ENCODE peak calls at places on chromosomes 7 and 10, in ten cellular contexts. J is cardiac muscle cell, X is K562, A is coronary artery, M is fibroblast of lung, Z is AG09309, C is cardiac fibroblast, U is NB4, R is PC-9, T is heart left ventricle. E is an unnamed sample.

GRCh38 chr10:118373786-118374185 is 31.7 kb upstream of the FAM204A start:
- DNase-seq in J (no peak), X (no peak), A (no peak), M (peak; percentile 24), Z (peak; percentile 42), C (peak; percentile 73), U (no peak), R (peak; percentile 69), T (no peak), E (no peak)

GRCh38 chr10:5587151-5588079 is 62.7 kb downstream of the CALML3 start:
- DNase-seq in J (no peak), X (no peak), A (no peak), M (no peak), Z (no peak), C (no peak), U (no peak), R (no peak), T (peak; percentile 63), E (peak; percentile 51)

GRCh38 chr10:88810196-88810961 is 7.8 kb downstream of the LIPM start:
- DNase-seq in J (peak; percentile 69), X (peak; percentile 5), A (no peak), M (peak; percentile 76), Z (peak; percentile 49), C (peak; percentile 85), U (peak; percentile 68), R (peak; percentile 60), T (no peak), E (no peak)

GRCh38 chr10:71161429-71161828 is 50.9 kb upstream of the UNC5B start:
- DNase-seq in J (no peak), X (no peak), A (no peak), M (no peak), Z (no peak), C (peak; percentile 12), U (peak; percentile 59), R (peak; percentile 86), T (no peak), E (no peak)

GRCh38 chr7:49852619-49853462 is 79.4 kb downstream of the VWC2 start:
- DNase-seq in J (peak; percentile 76), X (peak; percentile 23), A (no peak), M (peak; percentile 2), Z (peak; percentile 8), C (peak; percentile 64), U (peak; percentile 78), R (peak; percentile 54), T (no peak), E (peak; percentile 31)

GRCh38 chr7:47428052-47428779 is 153.7 kb downstream of the TNS3 start:
- DNase-seq in J (no peak), X (no peak), A (peak; percentile 50), M (no peak), Z (no peak), C (peak; percentile 47), U (no peak), R (no peak), T (no peak), E (no peak)

GRCh38 chr10:113558336-113558735 is 5.5 kb downstream of the HABP2 start:
- DNase-seq in J (no peak), X (no peak), A (no peak), M (no peak), Z (no peak), C (no peak), U (no peak), R (no peak), T (no peak), E (no peak)

GRCh38 chr7:30770936-30771858 is at the start of gene MINDY4:
- DNase-seq in J (peak; percentile 81), X (peak; percentile 96), A (peak; percentile 92), M (peak; percentile 81), Z (no peak), C (peak; percentile 69), U (peak; percentile 70), R (peak; percentile 65), T (peak; percentile 87), E (peak; percentile 87)

GRCh38 chr7:47416454-47417121 is 165.3 kb downstream of the TNS3 start:
- DNase-seq in J (no peak), X (no peak), A (peak; percentile 71), M (no peak), Z (no peak), C (no peak), U (no peak), R (no peak), T (no peak), E (no peak)

GRCh38 chr7:42478717-42479116 is 241.7 kb upstream of the GLI3 start:
- DNase-seq in J (no peak), X (no peak), A (no peak), M (no peak), Z (no peak), C (no peak), U (no peak), R (no peak), T (peak; percentile 52), E (peak; percentile 48)

GRCh38 chr10:26787362-26787761 is 73.4 kb downstream of the ABI1 start:
- DNase-seq in J (no peak), X (no peak), A (no peak), M (no peak), Z (no peak), C (no peak), U (no peak), R (no peak), T (no peak), E (no peak)

GRCh38 chr10:103712146-103712545 is 143.2 kb downstream of the SH3PXD2A start:
- DNase-seq in J (no peak), X (no peak), A (no peak), M (no peak), Z (no peak), C (no peak), U (no peak), R (no peak), T (no peak), E (no peak)

GRCh38 chr10:103712898-103713498 is 142.4 kb downstream of the SH3PXD2A start:
- DNase-seq in J (peak; percentile 86), X (peak; percentile 61), A (no peak), M (peak; percentile 83), Z (peak; percentile 43), C (peak; percentile 86), U (peak; percentile 84), R (peak; percentile 45), T (peak; percentile 80), E (peak; percentile 74)

GRCh38 chr10:103715430-103715829 is 139.9 kb downstream of the SH3PXD2A start:
- DNase-seq in J (no peak), X (no peak), A (no peak), M (peak; percentile 75), Z (peak; percentile 80), C (peak; percentile 77), U (no peak), R (peak; percentile 34), T (no peak), E (no peak)

GRCh38 chr10:103714232-103714891 is 141.0 kb downstream of the SH3PXD2A start:
- DNase-seq in J (no peak), X (no peak), A (no peak), M (no peak), Z (no peak), C (no peak), U (no peak), R (no peak), T (no peak), E (no peak)

DNA sequence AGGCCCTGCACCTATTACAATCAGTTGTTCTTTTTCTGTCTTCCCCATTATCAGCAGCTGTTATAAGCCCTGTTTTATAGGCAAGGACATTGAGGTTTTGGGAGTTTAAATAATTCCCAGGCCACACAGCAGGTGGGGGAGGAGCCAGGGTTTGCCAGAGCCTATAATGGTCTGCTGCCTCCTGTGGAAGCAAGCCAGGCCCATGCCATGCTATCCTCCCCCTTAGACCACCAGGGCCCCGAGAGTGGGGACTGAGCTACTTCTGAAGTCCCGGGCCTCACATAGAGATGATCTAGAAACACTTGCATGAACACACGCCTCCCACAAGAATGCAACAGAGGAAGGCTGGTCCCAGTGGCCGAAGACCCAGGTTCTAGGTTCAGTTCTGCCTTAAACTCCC is 141.7 kb downstream of the SH3PXD2A start:
- DNase-seq in J (no peak), X (no peak), A (no peak), M (no peak), Z (no peak), C (no peak), U (no peak), R (no peak), T (no peak), E (no peak)
- TF ChIP-seq CTCF in J (no peak), X (no peak), A (no peak), M (no peak), Z (no peak), C (no peak), U (no peak), R (no peak), T (no peak), E (no peak)

GRCh38 chr10:659710-660141 is 29.7 kb downstream of the DIP2C start:
- DNase-seq in J (no peak), X (no peak), A (no peak), M (peak; percentile 72), Z (peak; percentile 59), C (peak; percentile 68), U (no peak), R (no peak), T (no peak), E (no peak)
- H3K4me3 ChIP-seq in J (no peak overlapping the region), X (no peak overlapping the region), A (peak overlapping the region; percentile 4), M (no peak overlapping the region), Z (no peak overlapping the region), C (no peak overlapping the region), U (no peak overlapping the region), R (no peak overlapping the region), T (no peak overlapping the region), E (no peak overlapping the region)

DNA sequence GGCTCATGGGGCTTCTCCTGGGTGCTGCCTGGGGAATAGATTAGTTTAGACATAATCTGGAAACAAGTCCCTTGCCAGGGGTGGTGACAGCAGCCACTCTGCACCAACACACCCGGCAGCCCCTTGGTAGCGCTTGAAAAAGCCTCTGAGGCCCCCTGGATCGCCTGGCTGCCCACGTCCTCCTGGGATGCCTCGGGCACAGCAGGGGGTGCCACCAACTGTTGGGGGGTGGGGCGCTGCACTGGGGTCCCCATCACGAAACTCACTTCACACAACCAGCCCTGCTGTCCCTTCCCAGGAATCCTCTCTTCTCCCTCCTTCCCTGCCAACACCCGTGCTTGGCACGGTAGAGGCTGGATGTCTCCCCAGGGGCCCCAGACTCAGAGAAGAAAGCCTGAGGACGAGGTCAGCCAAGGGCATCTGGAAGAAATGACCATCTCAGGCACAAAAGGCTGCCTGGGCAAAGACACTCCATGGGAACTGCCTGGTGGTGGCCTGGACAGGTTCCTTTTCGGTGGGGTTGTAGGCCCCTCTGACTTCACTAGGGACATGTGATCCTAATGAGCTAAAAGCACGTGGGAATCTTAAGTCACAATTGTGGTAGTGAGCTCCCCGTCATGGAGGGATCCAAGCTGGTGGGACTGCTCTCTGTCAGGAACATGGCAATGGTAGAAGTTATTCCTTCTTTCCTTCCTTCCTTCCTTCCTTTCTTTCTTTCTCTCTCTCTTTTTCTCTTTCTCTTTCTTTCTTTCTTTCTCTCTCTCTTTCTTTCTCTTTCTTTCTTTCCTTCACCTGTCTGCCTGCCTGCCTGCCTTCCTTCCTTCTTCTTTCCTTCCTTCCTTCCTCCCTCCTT is 11.3 kb downstream of the TMEM270 start:
- DNase-seq in J (no peak), X (no peak), A (no peak), M (no peak), Z (no peak), C (no peak), U (no peak), R (no peak), T (no peak), E (no peak)
- TF ChIP-seq CTCF in J (no peak), X (no peak), A (no peak), M (no peak), Z (no peak), C (no peak), U (no peak), R (no peak), T (no peak), E (no peak)

DNA sequence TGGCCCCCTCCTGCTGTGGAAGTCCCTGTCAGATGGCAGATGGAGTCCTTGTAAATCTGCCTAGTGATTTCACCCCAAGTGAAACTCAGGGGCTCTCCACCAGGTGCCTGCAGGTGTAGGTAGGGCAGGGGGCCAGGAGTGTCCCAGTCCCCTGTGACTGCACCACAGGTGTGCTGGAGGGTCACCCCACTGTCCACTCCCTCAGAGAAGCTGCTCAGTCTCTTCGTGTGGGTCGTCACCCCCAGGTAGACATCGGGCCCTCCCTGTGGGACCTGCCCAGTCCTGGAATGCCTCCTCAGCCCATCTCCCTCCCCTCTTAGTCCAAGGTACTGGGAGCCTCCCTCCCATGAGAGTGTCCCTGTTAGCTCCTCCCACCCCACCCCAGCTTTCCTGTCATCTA is 4.8 kb downstream of the ALOX5 start:
- DNase-seq in J (no peak), X (no peak), A (no peak), M (no peak), Z (no peak), C (no peak), U (no peak), R (no peak), T (no peak), E (no peak)
- H3K4me3 ChIP-seq in J (no peak overlapping the region), X (no peak overlapping the region), A (no peak overlapping the region), M (no peak overlapping the region), Z (no peak overlapping the region), C (no peak overlapping the region), U (no peak overlapping the region), R (no peak overlapping the region), T (no peak overlapping the region), E (no peak overlapping the region)

E was measured in heart right ventricle.